ENCODE peak calls at places on chromosome 13, in ten cellular contexts. O is stimulated activated CD8-positive, alpha-beta memory T cell treated with anti-CD3 and anti-CD28 coated beads, Interleukin-7, amount 100 ng/mL, for 48 hours; H is stimulated activated CD4-positive, alpha-beta T cell treated with anti-CD3 and anti-CD28 coated beads, Interleukin-12 subunit alpha, Interleukin-12 subunit beta, amount 100 ng/mL, for 48 hours; P is germinal center; W is ascending aorta; A is T-helper 1 cell; J is ELR; C is AML-193; K is glomerular endothelial cell; X is nucleus accumbens. T is an unnamed sample.

GRCh38 chr13:73401769-73402168 is 343.0 kb downstream of the KLF5 start:
- DNase-seq in O (no peak), H (no peak), P (no peak), W (no peak), A (no peak), J (no peak), C (no peak), K (no peak), X (no peak), T (no peak)

GRCh38 chr13:37878496-37878895 is 8.9 kb upstream of the TRPC4 start:
- DNase-seq in O (no peak), H (no peak), P (no peak), W (no peak), A (no peak), J (peak), C (no peak), K (no peak), X (no peak), T (no peak)

GRCh38 chr13:26693749-26694463 is 66.7 kb downstream of the GPR12 start:
- DNase-seq in O (no peak), H (no peak), P (no peak), W (no peak), A (no peak), J (no peak), C (no peak), K (no peak), X (no peak), T (no peak)

GRCh38 chr13:61086052-61086451 is 329.6 kb downstream of the PCDH20 start:
- DNase-seq in O (no peak), H (no peak), P (no peak), W (no peak), A (no peak), J (no peak), C (no peak), K (no peak), X (no peak), T (no peak)

GRCh38 chr13:49354719-49355118 is 89.1 kb downstream of the CAB39L start:
- DNase-seq in O (no peak), H (no peak), P (no peak), W (no peak), A (no peak), J (no peak), C (no peak), K (no peak), X (no peak), T (no peak)

GRCh38 chr13:42876810-42877550 is 95.6 kb downstream of the FAM216B start:
- DNase-seq in O (no peak), H (no peak), P (no peak), W (no peak), A (peak), J (peak), C (no peak), K (no peak), X (no peak), T (no peak)

GRCh38 chr13:51802601-51803000 is 1.4 kb downstream of the DHRS12 start:
- DNase-seq in O (no peak), H (no peak), P (no peak), W (no peak), A (no peak), J (no peak), C (no peak), K (no peak), X (no peak), T (no peak)

GRCh38 chr13:32829676-32830091 is 186.5 kb upstream of the KL start:
- DNase-seq in O (no peak), H (no peak), P (no peak), W (no peak), A (no peak), J (peak), C (no peak), K (no peak), X (no peak), T (peak)

GRCh38 chr13:113915786-113916329 is 52.0 kb upstream of the GAS6 start:
- DNase-seq in O (no peak), H (no peak), P (no peak), W (peak), A (no peak), J (no peak), C (no peak), K (no peak), X (no peak), T (no peak)

GRCh38 chr13:27770809-27771208 is 21.5 kb upstream of the GSX1 start:
- DNase-seq in O (no peak), H (no peak), P (peak), W (no peak), A (no peak), J (peak), C (peak), K (no peak), X (no peak), T (peak)

GRCh38 chr13:34993470-34993869 is 51.4 kb downstream of the NBEA start:
- DNase-seq in O (no peak), H (no peak), P (no peak), W (no peak), A (no peak), J (peak), C (peak), K (no peak), X (no peak), T (no peak)

GRCh38 chr13:110272227-110272626 is 34.7 kb downstream of the COL4A1 start:
- DNase-seq in O (no peak), H (no peak), P (no peak), W (no peak), A (no peak), J (no peak), C (no peak), K (no peak), X (no peak), T (no peak)

GRCh38 chr13:109733550-109733949 is 52.8 kb downstream of the IRS2 start:
- DNase-seq in O (no peak), H (no peak), P (no peak), W (no peak), A (no peak), J (no peak), C (no peak), K (no peak), X (no peak), T (no peak)

GRCh38 chr13:32284927-32285632 is 30.1 kb downstream of the ZAR1L start:
- DNase-seq in O (no peak), H (no peak), P (no peak), W (peak), A (no peak), J (peak), C (no peak), K (peak), X (no peak), T (no peak)

T was measured in NK-92 treated with Interleukin-12 subunit alpha and Interleukin-12 subunit beta, amount 100 ng/mL, for 24 hours.